ENCODE peak calls at places on chromosomes 2 and 18, in five cellular contexts. V is mammary epithelial cell, S is hepatocyte, W is pancreas, Y is tibial nerve. R is an unnamed sample. For H3K27me3, the result is how much of the 10 kb centered on the place peaks cover.

GRCh38 chr2:227033471-227034148 is 130.4 kb downstream of the COL4A4 start:
- DNase-seq in S (peak), V (peak), Y (peak), W (peak), R (peak)

GRCh38 chr2:40192864-40193669 is 258.8 kb downstream of the SLC8A1 start:
- DNase-seq in W (no peak), S (no peak), Y (no peak), V (peak), R (no peak)

GRCh38 chr2:179671314-179671713 is 190.1 kb downstream of the ZNF385B start:
- DNase-seq in Y (no peak), S (no peak), V (no peak), W (no peak), R (no peak)

GRCh38 chr2:152740743-152741328 is 22.4 kb downstream of the ARL6IP6 start:
- DNase-seq in Y (no peak), S (peak), V (peak), W (no peak), R (no peak)

GRCh38 chr2:143688815-143689214 is 559.6 kb downstream of the ARHGAP15 start:
- DNase-seq in W (no peak), V (no peak), Y (no peak), S (no peak), R (no peak)

GRCh38 chr2:1584691-1585485 is 159.4 kb downstream of the PXDN start:
- DNase-seq in S (no peak), V (no peak), W (no peak), Y (no peak), R (peak)

GRCh38 chr2:85237849-85238570 is 89.8 kb downstream of the TGOLN2 start:
- DNase-seq in V (no peak), S (no peak), Y (no peak), W (peak), R (no peak)

GRCh38 chr2:197108758-197109157 is 182.3 kb upstream of the PGAP1 start:
- DNase-seq in S (no peak), V (no peak), W (no peak), Y (peak), R (peak)

GRCh38 chr2:6181525-6182270 is 489.5 kb downstream of the SOX11 start:
- DNase-seq in W (no peak), S (peak), V (no peak), Y (no peak), R (peak)

GRCh38 chr18:49547701-49548100 is 14.2 kb upstream of the LIPG start:
- DNase-seq in V (no peak), W (no peak), Y (no peak), S (no peak), R (peak)

GRCh38 chr2:53646788-53647187 is 120.8 kb upstream of the CHAC2 start:
- DNase-seq in Y (no peak), W (no peak), S (no peak), V (no peak), R (no peak)

GRCh38 chr18:32138332-32138731 is 46.7 kb downstream of the RNF138 start:
- DNase-seq in Y (no peak), S (no peak), W (no peak), V (no peak), R (no peak)

GRCh38 chr2:2791606-2792005 is 460.5 kb upstream of the MYT1L start:
- DNase-seq in V (no peak), W (no peak), Y (no peak), S (no peak), R (no peak)

GRCh38 chr2:121076885-121077549 is 208.0 kb downstream of the TFCP2L1 start:
- DNase-seq in S (peak), W (peak), Y (peak), V (peak), R (peak)

GRCh38 chr2:190221438-190221837 is 98.2 kb downstream of the HIBCH start:
- DNase-seq in W (no peak), Y (no peak), S (no peak), V (no peak), R (no peak)

GRCh38 chr2:48248251-48248933 is 281.6 kb upstream of the STON1 start:
- DNase-seq in V (peak), S (peak), Y (no peak), W (no peak), R (peak)

GRCh38 chr18:63016270-63016669 is 300.9 kb downstream of the PHLPP1 start:
- DNase-seq in S (peak), V (peak), W (no peak), Y (peak), R (peak)

GRCh38 chr2:8255448-8255800 is 426.4 kb upstream of the ID2 start:
- DNase-seq in S (no peak), W (no peak), V (no peak), Y (no peak), R (peak)

GRCh38 chr2:158893057-158893456 is 75.4 kb upstream of the TANC1 start:
- DNase-seq in S (peak), V (peak), Y (no peak), W (no peak), R (peak)

GRCh38 chr2:69847068-69847828 is 17.8 kb downstream of the GMCL1 start:
- DNase-seq in W (no peak), Y (no peak), V (no peak), S (no peak), R (no peak)

GRCh38 chr2:238116298-238117198 is 16.4 kb downstream of the ESPNL start:
- DNase-seq in S (no peak), Y (no peak), W (peak), V (no peak), R (no peak)

GRCh38 chr2:178414266-178415247 is 36.4 kb downstream of the PRKRA start:
- DNase-seq in W (peak), V (peak), Y (peak), S (peak), R (peak)

GRCh38 chr2:1169291-1169949 is 218.8 kb downstream of the SNTG2 start:
- DNase-seq in V (no peak), W (no peak), S (no peak), Y (no peak), R (no peak)

GRCh38 chr2:30257266-30258214 is 26.2 kb downstream of the LBH start:
- DNase-seq in V (no peak), S (no peak), W (no peak), Y (no peak), R (no peak)

GRCh38 chr2:234291765-234292204 is 205.1 kb downstream of the ARL4C start:
- DNase-seq in Y (no peak), V (peak), S (peak), W (no peak), R (peak)

GRCh38 chr2:178388287-178388686 is 62.7 kb downstream of the PRKRA start:
- DNase-seq in W (no peak), S (no peak), Y (no peak), V (no peak), R (no peak)

GRCh38 chr2:23669413-23670244 is 257.3 kb downstream of the ATAD2B start:
- DNase-seq in W (peak), V (peak), Y (peak), S (peak), R (no peak)

GRCh38 chr2:74495440-74495839 is 4.0 kb downstream of the LBX2 start:
- DNase-seq in Y (no peak), S (no peak), V (no peak), W (no peak), R (no peak)

GRCh38 chr18:44973282-44973681 is 292.6 kb downstream of the SETBP1 start:
- DNase-seq in W (no peak), Y (no peak), S (no peak), V (no peak), R (peak)

GRCh38 chr18:31077883-31078282 is 24.3 kb downstream of the DSC2 start:
- DNase-seq in S (no peak), W (no peak), Y (no peak), V (peak), R (no peak)

DNA sequence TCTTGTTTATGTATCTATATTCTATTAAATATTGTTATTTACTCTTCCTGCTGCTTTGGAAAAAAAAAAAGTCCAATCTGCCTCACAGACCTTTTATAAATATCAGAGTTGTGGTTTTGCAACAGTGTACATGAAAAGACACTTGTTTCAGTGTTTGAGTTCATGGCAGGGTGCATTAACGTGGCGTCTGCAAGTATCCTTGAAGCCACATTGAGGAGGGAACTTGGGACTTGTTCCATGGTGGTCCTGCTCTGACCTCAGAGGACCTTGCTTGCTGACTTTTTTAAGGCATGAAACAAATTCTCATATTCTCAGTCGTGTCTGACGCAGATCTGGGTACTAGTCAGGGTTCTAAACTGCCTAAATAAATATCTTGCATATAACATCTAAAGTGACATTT is 55.1 kb downstream of the CRIM1 start:
- DNase-seq in Y (no peak), V (no peak), S (no peak), W (no peak), R (no peak)
- H3K4me3 ChIP-seq in Y (no peak), V (no peak), S (no peak), W (no peak), R (no peak)

GRCh38 chr18:2848879-2849254 is 2.1 kb downstream of the EMILIN2 start:
- DNase-seq in S (no peak), W (no peak), Y (no peak), V (no peak), R (no peak)
- H3K27me3 ChIP-seq in S (under half), W (under half), Y (under half), V (under half), R (under half)

DNA sequence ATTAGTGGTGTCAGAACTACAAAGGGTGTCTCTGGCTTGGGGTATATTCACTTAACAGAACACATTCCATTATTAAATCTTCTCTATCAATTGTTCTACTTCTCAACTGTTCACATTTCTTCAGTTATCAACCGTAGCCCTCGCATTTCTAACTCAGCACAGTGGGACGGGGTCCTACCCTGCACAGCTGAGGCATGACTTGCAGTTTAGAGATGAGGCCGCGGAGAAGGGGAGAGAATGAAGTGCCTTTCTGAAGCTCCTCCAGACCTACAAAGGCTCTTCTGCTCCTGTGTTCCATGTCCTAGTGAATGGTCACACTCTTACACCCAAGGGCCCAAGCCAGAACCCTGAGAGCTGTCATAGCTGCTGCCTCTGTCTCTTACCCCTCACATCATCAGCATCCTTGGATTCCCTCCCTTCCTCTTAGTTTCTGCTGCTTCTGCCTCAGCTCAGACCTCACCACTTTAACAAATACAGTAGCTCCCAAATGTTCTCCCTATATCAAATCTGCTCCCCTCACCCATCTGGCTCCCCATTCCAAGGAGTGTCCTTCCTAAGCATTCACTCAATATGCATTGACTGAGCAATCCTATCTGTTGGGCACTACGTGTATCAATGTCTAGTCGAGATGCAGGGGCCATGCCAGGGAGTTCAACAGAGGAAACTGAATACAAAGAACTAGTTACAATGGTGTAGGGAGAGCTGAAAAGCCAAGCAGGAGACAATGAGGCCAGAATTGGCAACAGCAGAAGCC is 34.3 kb upstream of the MRPL19 start:
- DNase-seq in Y (no peak), V (no peak), S (no peak), W (no peak), R (no peak)
- H3K4me3 ChIP-seq in Y (no peak), V (no peak), S (no peak), W (no peak), R (no peak)

GRCh38 chr2:161414385-161415040 is 1.6 kb upstream of the TBR1 start:
- DNase-seq in V (peak), Y (no peak), W (peak), S (peak), R (peak)
- H3K27me3 ChIP-seq in V (under half), Y (half or more), W (under half), S (half or more), R (under half)

GRCh38 chr2:106053116-106053515 is 141.0 kb downstream of the UXS1 start:
- DNase-seq in V (peak), Y (no peak), S (no peak), W (no peak), R (peak)
- H3K4me3 ChIP-seq in V (no peak), Y (no peak), S (no peak), W (no peak), R (no peak)